ENCODE peak calls at places on chromosomes 12 and 14, in seven cellular contexts. M is aorta; W is CD4-positive, alpha-beta memory T cell; X is ovary; G is IMR-90; B is GM23248; L is HCT116. Y is an unnamed sample.
A peak's percentile ranks its signal among the peaks of the same experiment; 100 is the strongest.

GRCh38 chr12:18752280-18752920 is 14.5 kb downstream of the CAPZA3 start:
- DNase-seq in X (no peak), G (peak; percentile 95), B (peak; percentile 90), W (no peak), L (no peak), M (no peak), Y (peak; percentile 94)

GRCh38 chr12:97312570-97313135 is 150.0 kb upstream of the RMST start:
- DNase-seq in G (no peak), B (no peak), M (no peak), W (no peak), X (no peak), L (no peak), Y (no peak)

GRCh38 chr14:99733221-99733550 is 49.1 kb downstream of the CYP46A1 start:
- DNase-seq in B (no peak), W (no peak), L (no peak), G (no peak), X (no peak), M (no peak), Y (no peak)

GRCh38 chr12:67069451-67070306 is 199.5 kb upstream of the CAND1 start:
- DNase-seq in G (no peak), L (no peak), M (peak; percentile 73), W (no peak), X (peak; percentile 26), B (peak; percentile 37), Y (no peak)

GRCh38 chr12:105235299-105235746 is 651 bp downstream of the APPL2 start:
- DNase-seq in M (no peak), X (no peak), W (peak; percentile 29), B (peak; percentile 69), G (peak; percentile 26), L (no peak), Y (peak; percentile 37)

GRCh38 chr14:23185046-23185445 is 1.6 kb upstream of the SLC7A8 start:
- DNase-seq in M (no peak), W (no peak), L (no peak), B (peak; percentile 64), G (peak; percentile 13), X (no peak), Y (no peak)

GRCh38 chr12:126159139-126159538 is 1093.9 kb downstream of the AACS start:
- DNase-seq in W (no peak), B (no peak), X (no peak), G (no peak), L (no peak), M (no peak), Y (no peak)

GRCh38 chr14:69395929-69396328 is 2.2 kb downstream of the ERH start:
- DNase-seq in L (no peak), X (no peak), B (peak; percentile 13), M (no peak), W (no peak), G (no peak), Y (no peak)

GRCh38 chr12:131221946-131222249 is 268.2 kb downstream of the ADGRD1 start:
- DNase-seq in L (no peak), W (no peak), M (no peak), G (no peak), X (no peak), B (no peak), Y (no peak)

GRCh38 chr12:88805692-88806091 is 225.4 kb upstream of the KITLG start:
- DNase-seq in W (no peak), B (peak; percentile 60), M (no peak), G (no peak), L (no peak), X (no peak), Y (peak; percentile 0)

GRCh38 chr14:102029956-102030355 is 56.9 kb downstream of the HSP90AA1 start:
- DNase-seq in X (no peak), L (no peak), G (peak; percentile 90), M (no peak), W (no peak), B (peak; percentile 52), Y (peak; percentile 45)

GRCh38 chr14:102035914-102036313 is 50.9 kb downstream of the HSP90AA1 start:
- DNase-seq in G (no peak), W (no peak), X (no peak), L (no peak), B (no peak), M (no peak), Y (no peak)

GRCh38 chr14:102028733-102029132 is 58.1 kb downstream of the HSP90AA1 start:
- DNase-seq in W (no peak), B (peak; percentile 90), L (no peak), M (no peak), G (peak; percentile 77), X (no peak), Y (peak; percentile 90)

GRCh38 chr14:102034301-102034700 is 52.5 kb downstream of the HSP90AA1 start:
- DNase-seq in B (no peak), X (no peak), M (no peak), L (no peak), W (no peak), G (no peak), Y (no peak)

GRCh38 chr14:102033241-102033640 is 53.6 kb downstream of the HSP90AA1 start:
- DNase-seq in X (no peak), G (no peak), L (no peak), B (no peak), W (no peak), M (no peak), Y (no peak)
- H3K36me3 ChIP-seq in X (no peaks in the 10 kb centered on the region), G (peaks cover 70% of the 10 kb centered on the region), L (peaks cover 70% of the 10 kb centered on the region), B (peaks cover 95% of the 10 kb centered on the region), W (peaks cover 88% of the 10 kb centered on the region), M (peaks cover 17% of the 10 kb centered on the region), Y (peaks cover 30% of the 10 kb centered on the region)

GRCh38 chr14:32142754-32143437 is 58.9 kb upstream of the RNU6-7 start:
- DNase-seq in L (no peak), X (no peak), M (no peak), B (no peak), G (no peak), W (no peak), Y (no peak)
- H3K36me3 ChIP-seq in L (peaks cover 6% of the 10 kb centered on the region), X (no peaks in the 10 kb centered on the region), M (no peaks in the 10 kb centered on the region), B (peaks cover 33% of the 10 kb centered on the region), G (peaks cover 8% of the 10 kb centered on the region), W (peaks cover 7% of the 10 kb centered on the region), Y (no peaks in the 10 kb centered on the region)

GRCh38 chr14:73191441-73191840 is 45.9 kb upstream of the PAPLN start:
- DNase-seq in X (no peak), G (no peak), B (no peak), W (no peak), M (no peak), L (no peak), Y (no peak)

GRCh38 chr14:73189651-73190050 is 47.7 kb upstream of the PAPLN start:
- DNase-seq in X (no peak), G (no peak), B (no peak), M (no peak), L (no peak), W (no peak), Y (no peak)

GRCh38 chr14:73188501-73188903 is 48.8 kb upstream of the PAPLN start:
- DNase-seq in W (no peak), G (peak; percentile 84), M (no peak), X (no peak), L (no peak), B (peak; percentile 69), Y (peak; percentile 47)
- H3K36me3 ChIP-seq in W (peaks cover 7% of the 10 kb centered on the region), G (peaks cover 19% of the 10 kb centered on the region), M (peaks cover under 1% of the 10 kb centered on the region), X (no peaks in the 10 kb centered on the region), L (peaks cover 8% of the 10 kb centered on the region), B (peaks cover 29% of the 10 kb centered on the region), Y (peaks cover 3% of the 10 kb centered on the region)

DNA sequence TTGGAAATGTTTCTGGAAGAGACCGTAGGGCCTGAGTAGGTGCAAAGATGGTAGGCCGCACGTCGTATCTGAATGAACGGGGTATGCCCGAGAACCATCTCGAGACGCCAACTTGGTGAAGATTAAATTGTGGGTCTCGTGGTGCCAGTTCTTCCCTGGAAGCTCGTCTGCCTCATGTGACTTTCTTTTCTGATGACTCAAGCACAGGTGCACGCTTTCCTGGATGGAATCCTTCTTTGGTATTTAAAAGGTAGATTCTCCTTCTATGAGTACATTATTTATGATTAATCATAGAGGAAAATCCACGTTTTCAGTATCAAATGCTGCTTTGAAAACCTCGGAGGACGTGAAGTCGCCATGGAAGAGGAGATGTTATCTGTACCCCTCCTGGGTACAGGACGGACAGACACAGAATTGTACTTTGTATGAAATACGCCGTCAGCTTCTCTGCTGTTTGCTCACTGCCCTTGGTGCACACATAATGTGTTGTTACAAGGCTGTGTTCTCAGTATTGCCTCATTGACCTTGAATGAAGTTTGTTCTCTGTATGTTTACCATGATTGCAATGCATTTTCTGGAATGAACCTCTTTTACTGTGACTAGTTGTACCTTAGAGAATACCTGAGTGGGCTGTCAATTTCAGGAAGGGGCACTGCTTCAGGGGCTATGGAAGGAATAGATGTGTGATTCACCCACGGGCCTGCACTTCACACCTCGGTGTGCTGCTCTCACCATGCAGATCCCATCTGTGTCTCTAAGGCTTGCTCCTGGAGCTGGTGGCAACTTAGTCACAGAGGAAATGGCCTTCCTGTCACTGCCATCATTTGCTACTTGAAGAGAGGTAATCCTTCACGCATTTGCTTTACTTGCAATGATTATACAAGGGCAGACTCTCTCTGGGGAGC is 137.3 kb upstream of the RTL1 start:
- DNase-seq in G (no peak), W (no peak), B (no peak), M (peak; percentile 20), X (no peak), L (no peak), Y (no peak)
- H3K36me3 ChIP-seq in G (peaks cover 76% of the 10 kb centered on the region), W (no peaks in the 10 kb centered on the region), B (peaks cover 28% of the 10 kb centered on the region), M (no peaks in the 10 kb centered on the region), X (no peaks in the 10 kb centered on the region), L (no peaks in the 10 kb centered on the region), Y (peaks cover 11% of the 10 kb centered on the region)

GRCh38 chr14:31170411-31170810 is 37.2 kb downstream of the HECTD1 start:
- DNase-seq in G (peak; percentile 58), X (no peak), W (no peak), B (peak; percentile 53), M (no peak), L (no peak), Y (peak; percentile 35)
- H3K36me3 ChIP-seq in G (peaks cover 39% of the 10 kb centered on the region), X (no peaks in the 10 kb centered on the region), W (peaks cover 56% of the 10 kb centered on the region), B (peaks cover 58% of the 10 kb centered on the region), M (peaks cover 2% of the 10 kb centered on the region), L (peaks cover 33% of the 10 kb centered on the region), Y (peaks cover 2% of the 10 kb centered on the region)

GRCh38 chr12:109467978-109468676 is 9.0 kb downstream of the KCTD10 start:
- DNase-seq in W (no peak), M (no peak), B (peak; percentile 75), G (no peak), L (no peak), X (no peak), Y (no peak)

GRCh38 chr12:109466305-109466704 is 10.8 kb downstream of the KCTD10 start:
- DNase-seq in X (no peak), B (no peak), G (no peak), M (no peak), L (no peak), W (no peak), Y (no peak)

GRCh38 chr12:109466821-109467220 is 10.3 kb downstream of the KCTD10 start:
- DNase-seq in M (no peak), B (no peak), G (no peak), W (no peak), L (no peak), X (no peak), Y (no peak)

GRCh38 chr12:109473006-109473405 is 4.1 kb downstream of the KCTD10 start:
- DNase-seq in M (no peak), G (no peak), L (no peak), W (no peak), X (no peak), B (no peak), Y (no peak)

GRCh38 chr12:109469516-109469915 is 7.6 kb downstream of the KCTD10 start:
- DNase-seq in G (peak; percentile 46), W (no peak), M (no peak), L (no peak), X (no peak), B (peak; percentile 65), Y (no peak)
- H3K36me3 ChIP-seq in G (peaks cover 58% of the 10 kb centered on the region), W (peaks cover 29% of the 10 kb centered on the region), M (no peaks in the 10 kb centered on the region), L (peaks cover 5% of the 10 kb centered on the region), X (no peaks in the 10 kb centered on the region), B (peaks cover 28% of the 10 kb centered on the region), Y (peaks cover 25% of the 10 kb centered on the region)

Y was measured in fibroblast of lung.